ENCODE peak calls at places on chromosomes 12 and 14, in four cellular contexts. H, P, G and E are unnamed samples.

GRCh38 chr12:52006726-52007157 is at the start of gene TAMALIN:
- DNase-seq in G (peak; percentile 82), H (no peak), P (no peak), E (no peak)

GRCh38 chr14:85619866-85620265 is 89.9 kb downstream of the FLRT2 start:
- DNase-seq in H (no peak), P (no peak), G (no peak), E (no peak)

GRCh38 chr12:130632582-130633174 is 83.4 kb downstream of the RIMBP2 start:
- DNase-seq in G (no peak), H (no peak), P (no peak), E (no peak)

GRCh38 chr12:13784504-13784903 is 196.9 kb downstream of the GRIN2B start:
- DNase-seq in H (no peak), P (no peak), G (no peak), E (no peak)

GRCh38 chr14:76699901-76700590 is 61.2 kb upstream of the VASH1 start:
- DNase-seq in P (no peak), G (no peak), H (no peak), E (no peak)

GRCh38 chr12:107092669-107093546 is 441 bp downstream of the CRY1 start:
- DNase-seq in H (peak; percentile 12), G (no peak), P (no peak), E (no peak)

GRCh38 chr12:87796961-87797516 is 232.2 kb downstream of the C12orf50 start:
- DNase-seq in P (no peak), H (no peak), G (no peak), E (no peak)

GRCh38 chr14:39232554-39233415 is 930 bp upstream of the MIA2 start:
- DNase-seq in H (peak; percentile 90), P (no peak), G (no peak), E (no peak)

GRCh38 chr12:115752913-115753726 is 524.4 kb downstream of the MED13L start:
- DNase-seq in G (peak; percentile 26), H (peak; percentile 58), P (peak; percentile 12), E (no peak)

GRCh38 chr12:52307836-52308806 is 13.1 kb downstream of the KRT83 start:
- DNase-seq in P (no peak), H (no peak), G (peak; percentile 26), E (peak; percentile 23)

GRCh38 chr14:32940711-32941667 is 2.3 kb downstream of the NPAS3 start:
- DNase-seq in G (no peak), P (no peak), H (no peak), E (no peak)

GRCh38 chr12:93884794-93885460 is 207.8 kb downstream of the CRADD start:
- DNase-seq in H (no peak), P (no peak), G (no peak), E (no peak)

GRCh38 chr12:93882763-93883162 is 205.6 kb downstream of the CRADD start:
- DNase-seq in P (no peak), H (no peak), G (no peak), E (no peak)

GRCh38 chr12:93880853-93881522 is 203.8 kb downstream of the CRADD start:
- DNase-seq in G (no peak), P (no peak), H (no peak), E (no peak)

GRCh38 chr12:93886533-93887511 is 209.6 kb downstream of the CRADD start:
- DNase-seq in H (no peak), G (no peak), P (no peak), E (no peak)

DNA sequence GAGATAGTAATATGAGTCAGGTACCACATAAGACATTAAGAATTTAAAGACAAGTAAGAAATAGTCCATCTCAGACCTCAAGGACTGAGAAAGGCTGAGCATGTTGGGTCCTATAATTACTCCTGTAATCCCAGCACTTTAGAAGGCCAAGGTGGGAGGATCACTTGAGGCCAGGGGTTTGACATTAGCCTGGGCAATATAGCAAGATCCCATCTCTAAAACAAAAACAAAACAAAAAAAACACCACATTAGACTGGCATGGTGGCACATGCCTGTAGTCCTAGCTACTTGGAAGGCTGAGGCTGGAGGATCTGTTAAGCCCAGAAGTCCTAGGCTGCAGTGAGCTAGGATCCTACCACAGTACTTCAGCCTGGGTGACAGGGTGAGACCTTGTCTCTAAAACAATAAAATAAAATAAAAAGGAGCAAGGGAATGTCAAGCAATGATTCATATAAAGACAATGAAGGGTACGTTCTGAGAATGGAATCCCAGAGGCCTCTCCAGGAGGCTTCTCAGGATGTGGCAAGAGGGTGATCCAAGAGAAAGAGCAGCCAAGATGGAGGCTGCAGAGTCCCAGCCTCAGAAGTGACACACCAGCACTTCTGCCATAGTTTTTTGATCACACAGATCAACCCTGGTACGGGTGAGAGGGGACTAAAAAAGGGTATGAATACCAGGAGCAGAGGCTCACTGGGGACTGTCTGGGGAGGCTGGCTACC is 206.4 kb downstream of the CRADD start:
- DNase-seq in H (no peak), G (no peak), P (no peak), E (no peak)
- TF ChIP-seq ZNF274 in H (no peak), G (no peak), P (no peak), E (no peak)

DNA sequence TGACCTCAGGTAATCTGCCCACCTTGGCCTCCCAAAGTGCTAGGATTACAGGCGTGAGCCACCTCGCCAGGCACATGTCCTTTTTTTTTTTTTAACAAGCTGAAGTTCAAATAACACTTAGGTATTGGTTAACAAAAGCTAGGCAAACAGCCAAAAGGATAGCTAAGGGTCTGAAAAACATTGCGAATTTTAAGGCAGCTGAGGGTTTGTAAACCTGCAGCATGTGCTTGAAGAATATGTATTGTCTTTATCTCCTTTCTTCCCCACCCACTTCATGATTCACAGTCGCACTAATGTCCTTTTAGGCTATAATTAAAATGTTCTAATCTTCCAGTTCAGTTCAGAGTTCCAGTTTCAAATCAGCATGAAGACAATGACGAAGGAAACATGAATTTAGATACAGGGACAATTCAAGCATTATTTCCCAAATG is 30.1 kb upstream of the CERS5 start:
- DNase-seq in P (no peak), H (no peak), G (no peak), E (no peak)
- TF ChIP-seq EP300 in P (no peak), H (no peak), G (no peak), E (no peak)

GRCh38 chr12:91778938-91779400 is 366.7 kb downstream of the BTG1 start:
- DNase-seq in H (peak; percentile 29), P (peak; percentile 93), G (peak; percentile 24), E (no peak)

GRCh38 chr12:91774471-91774921 is 371.1 kb downstream of the BTG1 start:
- DNase-seq in G (no peak), H (no peak), P (no peak), E (no peak)

GRCh38 chr12:91781114-91781513 is 364.5 kb downstream of the BTG1 start:
- DNase-seq in P (no peak), H (no peak), G (no peak), E (no peak)

GRCh38 chr12:91778091-91778819 is 367.4 kb downstream of the BTG1 start:
- DNase-seq in P (peak; percentile 26), G (no peak), H (no peak), E (no peak)

GRCh38 chr12:91777268-91777997 is 368.2 kb downstream of the BTG1 start:
- DNase-seq in H (peak; percentile 0), P (no peak), G (no peak), E (no peak)
- TF ChIP-seq ZNF274 in H (no peak), P (no peak), G (no peak), E (no peak)

GRCh38 chr14:74579447-74580274 is 32.4 kb downstream of the LTBP2 start:
- DNase-seq in H (peak; percentile 12), P (no peak), G (no peak), E (no peak)
- TF ChIP-seq EP300 in H (no peak), P (no peak), G (no peak), E (no peak)

DNA sequence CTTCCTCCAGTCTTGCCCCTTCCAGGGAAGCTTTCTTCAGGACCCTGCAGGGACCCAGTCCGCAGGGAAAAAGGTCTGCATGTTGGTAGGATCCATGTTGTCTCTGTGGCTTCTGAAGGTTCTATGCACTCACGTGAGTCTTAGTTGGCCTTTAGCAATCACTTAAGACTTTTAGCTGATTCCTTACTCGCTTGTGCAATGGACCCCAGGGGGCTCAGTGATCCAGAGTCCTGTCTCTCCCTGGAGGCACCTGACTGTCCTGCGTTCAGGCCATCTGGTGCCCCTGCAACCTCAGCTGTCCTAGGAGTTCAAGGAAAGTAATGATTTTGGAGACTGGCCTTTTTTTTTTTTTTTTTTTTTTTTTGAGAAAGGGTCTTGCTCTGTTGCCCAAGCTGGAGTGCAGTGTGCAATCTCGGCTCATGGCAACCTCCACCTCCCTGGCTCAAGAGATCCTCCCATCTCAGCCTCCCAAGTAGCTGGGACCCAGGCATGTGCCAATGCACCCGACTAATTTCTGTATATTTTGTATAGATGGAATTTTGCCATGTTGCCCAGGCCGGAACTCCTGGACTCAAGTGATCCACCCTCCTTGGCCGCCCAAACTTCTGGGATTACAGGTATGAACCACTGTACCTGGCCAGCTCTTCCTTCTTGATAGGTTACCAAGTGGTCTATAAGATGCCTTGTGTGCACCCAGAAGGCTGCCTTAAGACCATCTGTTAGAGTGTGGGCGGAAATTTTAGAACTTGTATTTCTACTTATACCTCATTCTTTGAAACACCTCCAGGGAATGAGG is 4.6 kb downstream of the IFI27L2 start:
- DNase-seq in G (no peak), H (no peak), P (no peak), E (peak; percentile 14)
- TF ChIP-seq ZNF274 in G (no peak), H (no peak), P (no peak), E (no peak)

DNA sequence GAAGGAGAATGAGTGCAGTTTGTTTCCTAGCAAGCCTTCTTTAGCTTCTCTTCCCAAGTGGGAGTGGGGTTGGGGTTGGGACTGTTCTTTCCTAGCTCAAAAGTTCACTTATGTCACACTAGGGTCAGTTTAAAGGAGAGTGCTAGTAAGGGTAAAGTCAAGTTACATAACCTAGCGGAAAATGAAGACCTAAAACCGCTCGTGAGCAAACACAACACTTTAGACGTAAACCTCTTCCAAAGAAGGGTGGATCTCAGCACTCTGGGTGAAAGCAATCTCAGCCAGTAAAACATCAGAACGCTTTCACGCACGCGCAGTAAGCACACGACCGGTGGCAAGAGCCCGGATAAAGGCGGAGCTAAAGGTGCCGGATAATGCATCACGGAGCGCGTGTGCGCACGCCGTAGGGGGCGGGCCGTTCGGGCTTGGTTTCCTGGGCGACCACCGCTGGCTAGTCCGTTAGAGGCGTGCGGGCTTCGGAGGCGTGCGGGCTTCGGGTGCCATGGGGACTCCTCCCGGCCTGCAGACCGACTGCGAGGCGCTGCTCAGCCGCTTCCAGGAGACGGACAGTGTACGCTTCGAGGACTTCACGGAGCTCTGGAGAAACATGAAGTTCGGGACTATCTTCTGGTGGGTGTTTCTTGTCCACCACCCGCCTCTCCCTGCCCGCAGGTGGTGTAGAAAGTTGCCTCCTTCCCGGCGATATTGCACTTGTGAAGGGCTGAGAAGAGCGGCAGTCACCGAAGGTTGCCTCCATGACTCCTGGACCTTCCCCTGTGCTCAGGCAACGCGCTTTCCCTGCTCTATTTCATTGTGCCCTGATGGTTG is at the start of gene SNAPC1:
- DNase-seq in G (peak; percentile 94), H (peak; percentile 97), P (peak; percentile 96), E (peak; percentile 97)
- TF ChIP-seq EP300 in G (no peak), H (no peak), P (no peak), E (no peak)

GRCh38 chr14:79483989-79484388 is 727.3 kb downstream of the DIO2 start:
- DNase-seq in P (no peak), H (no peak), G (no peak), E (no peak)

GRCh38 chr14:79493081-79493652 is 718.1 kb downstream of the DIO2 start:
- DNase-seq in H (no peak), P (no peak), G (no peak), E (no peak)

GRCh38 chr14:79483472-79483871 is 727.8 kb downstream of the DIO2 start:
- DNase-seq in H (no peak), G (no peak), P (no peak), E (no peak)

GRCh38 chr14:79491161-79491560 is 720.1 kb downstream of the DIO2 start:
- DNase-seq in P (no peak), H (no peak), G (no peak), E (no peak)

GRCh38 chr14:79487632-79488031 is 723.7 kb downstream of the DIO2 start:
- DNase-seq in P (no peak), H (no peak), G (no peak), E (no peak)
- TF ChIP-seq ZNF274 in P (no peak), H (no peak), G (no peak), E (no peak)